ENCODE peak calls at places on chromosome 1, in seven cellular contexts. Z is psoas muscle, S is HepG2, Y is lower lobe of right lung, K is fibroblast of lung, Q is heart right ventricle, J is adrenal gland. W is an unnamed sample.

GRCh38 chr1:29055160-29055559 is 68.5 kb downstream of the TMEM200B start:
- DNase-seq in Y (no peak), Z (no peak), J (no peak), Q (no peak), S (no peak), K (peak; percentile 17), W (no peak)

GRCh38 chr1:48882020-48882419 is 105.3 kb upstream of the BEND5 start:
- DNase-seq in Z (no peak), J (no peak), S (no peak), Q (no peak), K (no peak), Y (no peak), W (no peak)

GRCh38 chr1:246160905-246161304 is 346.2 kb downstream of the SMYD3 start:
- DNase-seq in Z (no peak), Y (no peak), S (no peak), Q (no peak), K (no peak), J (no peak), W (no peak)

GRCh38 chr1:183235503-183235902 is 49.4 kb downstream of the LAMC2 start:
- DNase-seq in Q (peak; percentile 25), J (no peak), Y (no peak), Z (no peak), K (no peak), S (no peak), W (no peak)

GRCh38 chr1:234610582-234611152 is 689 bp upstream of the IRF2BP2 start:
- DNase-seq in K (peak; percentile 94), Y (peak; percentile 98), Z (peak; percentile 98), Q (peak; percentile 95), J (peak; percentile 96), S (peak; percentile 90), W (peak; percentile 89)

GRCh38 chr1:169427081-169427611 is at the start of gene CCDC181:
- DNase-seq in Z (peak; percentile 62), Y (peak; percentile 56), J (peak; percentile 50), K (peak; percentile 77), S (peak; percentile 3), Q (peak; percentile 70), W (peak; percentile 90)

GRCh38 chr1:56167596-56167995 is 411.8 kb downstream of the PLPP3 start:
- DNase-seq in Z (no peak), J (no peak), Y (no peak), S (no peak), K (no peak), Q (no peak), W (no peak)

GRCh38 chr1:215719569-215719968 is 152.5 kb downstream of the KCTD3 start:
- DNase-seq in K (peak; percentile 25), Q (no peak), J (no peak), Y (no peak), Z (no peak), S (no peak), W (no peak)

GRCh38 chr1:109659145-109659544 is 3.2 kb downstream of the GSTM4 start:
- DNase-seq in Y (no peak), Z (no peak), K (no peak), S (peak; percentile 23), Q (no peak), J (no peak), W (peak; percentile 3)

GRCh38 chr1:245585252-245585959 is 430.6 kb downstream of the KIF26B start:
- DNase-seq in K (peak; percentile 96), Y (no peak), J (no peak), S (no peak), Z (no peak), Q (no peak), W (no peak)

GRCh38 chr1:242530761-242531160 is 6.3 kb upstream of the PLD5 start:
- DNase-seq in Z (no peak), Y (no peak), K (no peak), S (no peak), J (no peak), Q (no peak), W (no peak)

GRCh38 chr1:196148367-196148970 is 459.8 kb downstream of the KCNT2 start:
- DNase-seq in J (no peak), K (peak; percentile 15), S (peak; percentile 6), Q (no peak), Y (no peak), Z (no peak), W (peak; percentile 53)

GRCh38 chr1:107263291-107263790 is 122.5 kb downstream of the NTNG1 start:
- DNase-seq in K (peak; percentile 18), S (no peak), Q (no peak), Y (no peak), Z (no peak), J (no peak), W (peak; percentile 97)

GRCh38 chr1:234297668-234298067 is 75.6 kb upstream of the COA6 start:
- DNase-seq in K (no peak), Z (no peak), Y (no peak), J (no peak), S (peak; percentile 6), Q (no peak), W (no peak)

GRCh38 chr1:46487818-46488218 is 1.8 kb upstream of the DMBX1 start:
- DNase-seq in K (no peak), J (no peak), Q (no peak), S (no peak), Z (no peak), Y (no peak), W (peak; percentile 64)

GRCh38 chr1:108646661-108647269 is 14.1 kb downstream of the HENMT1 start:
- DNase-seq in Q (peak; percentile 65), S (peak; percentile 84), K (peak; percentile 69), J (peak; percentile 71), Y (peak; percentile 95), Z (peak; percentile 83), W (peak; percentile 74)

GRCh38 chr1:67793562-67793961 is 39.7 kb downstream of the GNG12 start:
- DNase-seq in Y (no peak), Q (no peak), S (no peak), Z (no peak), K (peak; percentile 93), J (no peak), W (no peak)

GRCh38 chr1:31703431-31704260 is at the start of gene COL16A1:
- DNase-seq in Y (no peak), K (peak; percentile 75), J (peak; percentile 55), S (no peak), Q (peak; percentile 77), Z (peak; percentile 93), W (peak; percentile 50)

GRCh38 chr1:211529011-211529410 is 37.0 kb upstream of the RD3 start:
- DNase-seq in Q (no peak), K (no peak), Y (no peak), S (no peak), Z (no peak), J (no peak), W (no peak)

GRCh38 chr1:209445576-209445975 is 137.9 kb upstream of the CAMK1G start:
- DNase-seq in Z (no peak), J (no peak), S (no peak), K (no peak), Y (no peak), Q (no peak), W (no peak)

GRCh38 chr1:41277371-41277994 is 35.4 kb upstream of the SCMH1 start:
- DNase-seq in S (no peak), Y (no peak), Z (no peak), Q (no peak), K (no peak), J (no peak), W (no peak)

GRCh38 chr1:51222809-51223208 is 13.3 kb upstream of the RNF11 start:
- DNase-seq in Y (no peak), K (no peak), S (no peak), J (no peak), Z (no peak), Q (no peak), W (no peak)

GRCh38 chr1:203043830-203044545 is 17.7 kb downstream of the PPFIA4 start:
- DNase-seq in Y (no peak), Z (no peak), J (no peak), K (no peak), Q (no peak), S (no peak), W (no peak)
- H3K4me1 ChIP-seq in Y (no peaks in the 10 kb centered on the region), Z (peaks cover 33% of the 10 kb centered on the region), J (peaks cover 6% of the 10 kb centered on the region), K (peaks cover 17% of the 10 kb centered on the region), Q (peaks cover 22% of the 10 kb centered on the region), S (no peaks in the 10 kb centered on the region), W (peaks cover 12% of the 10 kb centered on the region)

DNA sequence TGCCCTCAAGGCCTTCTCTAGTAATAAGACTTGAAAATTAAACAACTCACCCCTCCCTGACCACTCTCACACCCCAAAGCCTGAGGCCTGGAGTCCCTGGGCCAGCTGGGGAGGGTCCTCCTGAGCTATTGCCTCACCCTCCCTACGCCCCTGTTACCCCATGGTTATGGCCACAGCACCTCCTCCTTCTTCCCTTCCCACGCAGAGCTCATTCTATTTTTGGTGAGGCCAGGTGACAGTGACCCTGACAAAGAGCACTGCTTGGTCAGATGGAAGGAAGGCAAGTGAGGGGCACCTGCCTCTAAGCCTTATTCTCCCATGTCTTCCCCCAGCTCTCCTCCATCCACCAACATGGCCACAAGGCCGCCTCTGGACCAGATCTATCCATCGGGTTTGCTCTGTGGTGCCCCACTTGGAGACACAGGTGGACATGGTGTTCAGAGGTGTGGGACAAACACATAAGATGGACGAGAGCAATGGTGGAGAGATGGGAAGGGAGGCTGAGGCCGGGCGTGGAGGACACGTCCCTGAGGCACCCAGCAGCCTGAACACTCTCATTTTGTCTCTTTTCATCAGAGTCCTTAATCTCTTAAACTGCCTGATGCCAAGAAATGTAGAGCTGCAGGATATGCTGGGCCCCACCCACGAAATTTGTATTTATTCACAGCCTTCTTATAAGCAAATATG is 42.6 kb downstream of the FCRL5 start:
- DNase-seq in K (no peak), Z (no peak), S (no peak), J (no peak), Y (no peak), Q (no peak), W (no peak)
- H3K4me1 ChIP-seq in K (no peaks in the 10 kb centered on the region), Z (no peaks in the 10 kb centered on the region), S (no peaks in the 10 kb centered on the region), J (peaks cover 6% of the 10 kb centered on the region), Y (peaks cover 7% of the 10 kb centered on the region), Q (no peaks in the 10 kb centered on the region), W (no peaks in the 10 kb centered on the region)

DNA sequence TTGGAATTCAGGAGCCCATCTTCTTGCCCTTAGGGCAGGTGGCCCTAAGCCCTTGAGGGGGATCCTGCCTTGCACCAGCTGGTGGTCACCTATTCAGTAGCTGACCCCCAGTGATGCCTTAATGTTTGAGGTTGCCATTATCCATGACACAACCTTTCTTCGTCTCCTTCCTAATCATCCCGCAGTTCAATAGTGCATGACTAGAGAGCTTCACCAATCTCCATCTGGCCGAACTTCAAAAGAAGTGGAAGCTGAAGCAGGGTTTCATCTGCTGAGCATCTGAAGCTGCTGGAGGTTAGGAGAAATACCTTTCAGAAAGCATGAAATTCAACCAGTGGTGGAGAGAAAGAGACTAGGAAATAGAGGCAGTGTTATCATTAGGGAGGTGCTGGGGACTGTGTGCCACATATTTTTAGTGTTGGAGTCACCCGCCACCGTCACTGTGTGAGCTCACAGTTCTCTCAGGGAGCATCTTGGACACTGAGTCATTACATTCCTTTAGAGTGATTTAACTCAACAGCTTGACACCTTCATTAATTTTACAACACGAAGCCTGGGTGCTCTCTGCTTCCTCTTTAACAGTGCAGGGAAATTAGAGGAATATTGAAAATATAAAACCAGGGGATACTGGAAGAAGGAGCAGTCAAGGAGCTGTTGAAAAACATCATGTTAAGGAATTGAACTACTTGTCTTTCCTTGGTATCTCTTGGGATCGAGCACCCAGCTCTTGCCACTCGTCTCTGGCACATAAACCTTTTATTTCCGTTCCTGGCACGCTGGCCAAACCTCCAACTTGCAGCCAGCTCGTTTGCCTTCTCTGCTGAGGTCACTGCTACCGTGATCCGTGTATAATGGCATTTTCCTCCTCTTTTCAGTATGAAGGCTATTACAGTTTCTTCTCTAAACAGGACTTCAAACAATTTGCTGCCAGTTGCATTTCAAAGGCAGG is 53.6 kb downstream of the PEX14 start:
- DNase-seq in Y (no peak), S (no peak), Q (peak; percentile 53), Z (peak; percentile 83), J (peak; percentile 78), K (peak; percentile 98), W (peak; percentile 84)
- H3K4me1 ChIP-seq in Y (peaks cover 38% of the 10 kb centered on the region), S (peaks cover 31% of the 10 kb centered on the region), Q (peaks cover 20% of the 10 kb centered on the region), Z (peaks cover 27% of the 10 kb centered on the region), J (peaks cover 33% of the 10 kb centered on the region), K (peaks cover 15% of the 10 kb centered on the region), W (peaks cover 39% of the 10 kb centered on the region)

GRCh38 chr1:3073520-3074296 is 4.7 kb downstream of the PRDM16 start:
- DNase-seq in K (peak; percentile 14), Y (no peak), S (no peak), J (no peak), Q (no peak), Z (no peak), W (no peak)
- H3K4me1 ChIP-seq in K (no peaks in the 10 kb centered on the region), Y (peaks cover 51% of the 10 kb centered on the region), S (peaks cover 20% of the 10 kb centered on the region), J (peaks cover 7% of the 10 kb centered on the region), Q (peaks cover 48% of the 10 kb centered on the region), Z (no peaks in the 10 kb centered on the region), W (no peaks in the 10 kb centered on the region)